ENCODE peak calls at places on chromosomes 12 and 14, in four cellular contexts. V is naive thymus-derived CD4-positive, alpha-beta T cell; K is stimulated activated naive CD8-positive, alpha-beta T cell treated with anti-CD3 and anti-CD28 coated beads, Interleukin-15, Interleukin-2, amounts not matched to agents 100 U/mL and 50 U/mL, for 24 hours; R is Panc1. X is an unnamed sample.

GRCh38 chr14:73785336-73785833 is 66.2 kb upstream of the PTGR2 start:
- ATAC-seq in K (no peak), R (peak), V (peak), X (peak)

GRCh38 chr14:81033841-81034240 is 78.4 kb downstream of the TSHR start:
- ATAC-seq in V (peak), K (no peak), R (no peak), X (no peak)

GRCh38 chr14:26917086-26917485 is 319.3 kb upstream of the NOVA1 start:
- ATAC-seq in K (no peak), R (no peak), V (no peak), X (no peak)

GRCh38 chr14:60931206-60931605 is 49.7 kb downstream of the TRMT5 start:
- ATAC-seq in R (no peak), V (no peak), K (no peak), X (no peak)

GRCh38 chr12:66879392-66879791 is 200.5 kb upstream of the GRIP1 start:
- ATAC-seq in R (no peak), K (no peak), V (no peak), X (no peak)

GRCh38 chr12:69595689-69596088 is 10.4 kb downstream of the CCT2 start:
- ATAC-seq in V (no peak), K (no peak), R (no peak), X (no peak)

GRCh38 chr14:54116972-54117371 is 160.3 kb upstream of the BMP4 start:
- ATAC-seq in K (no peak), R (no peak), V (no peak), X (no peak)

GRCh38 chr14:61300209-61300608 is 19.1 kb upstream of the TMEM30B start:
- ATAC-seq in K (no peak), V (no peak), R (no peak), X (peak)

GRCh38 chr14:101878222-101879211 is 85.9 kb upstream of the DYNC1H1 start:
- ATAC-seq in R (no peak), K (peak), V (peak), X (peak)

GRCh38 chr12:94289551-94290312 is 141.4 kb downstream of the PLXNC1 start:
- ATAC-seq in R (no peak), K (no peak), V (no peak), X (no peak)

GRCh38 chr12:31832740-31833540 is 104.1 kb upstream of the AMN1 start:
- ATAC-seq in V (peak), R (no peak), K (peak), X (peak)

GRCh38 chr14:90850487-90850886 is 34.3 kb upstream of the TTC7B start:
- ATAC-seq in V (no peak), R (peak), K (no peak), X (no peak)

GRCh38 chr12:103273645-103274044 is 222.1 kb downstream of the C12orf42 start:
- ATAC-seq in R (no peak), K (no peak), V (no peak), X (no peak)

GRCh38 chr14:96139879-96140278 is 64.8 kb upstream of the BDKRB2 start:
- ATAC-seq in V (no peak), R (no peak), K (no peak), X (no peak)

GRCh38 chr14:27427796-27428195 is 830.0 kb upstream of the NOVA1 start:
- ATAC-seq in V (no peak), K (no peak), R (no peak), X (no peak)

GRCh38 chr12:102408487-102409297 is 71.7 kb downstream of the IGF1 start:
- ATAC-seq in V (no peak), R (no peak), K (peak), X (peak)

GRCh38 chr12:110262442-110263388 is 18.3 kb upstream of the ATP2A2 start:
- ATAC-seq in K (no peak), V (no peak), R (no peak), X (no peak)

GRCh38 chr12:76738824-76739579 is 24.9 kb upstream of the ZDHHC17 start:
- ATAC-seq in V (no peak), K (no peak), R (no peak), X (no peak)

GRCh38 chr12:20646239-20646827 is 48.8 kb upstream of the SLCO1C1 start:
- ATAC-seq in R (no peak), K (no peak), V (no peak), X (no peak)

GRCh38 chr12:131946757-131947156 is 3.0 kb upstream of the EP400 start:
- ATAC-seq in V (no peak), K (no peak), R (no peak), X (no peak)

GRCh38 chr14:61461808-61462275 is 140.5 kb downstream of the PRKCH start:
- ATAC-seq in R (peak), K (peak), V (peak), X (peak)

GRCh38 chr12:126483145-126484068 is 1418.2 kb downstream of the AACS start:
- ATAC-seq in K (no peak), V (no peak), R (peak), X (peak)